ENCODE peak calls at places on chromosomes 16 and 17, in seven cellular contexts. H, K, Q, P, A, B and S are unnamed samples.

GRCh38 chr16:23249830-23250229 is 52.3 kb upstream of the SCNN1B start:
- DNase-seq in P (no peak), A (no peak), B (no peak), K (no peak), Q (no peak), H (no peak), S (no peak)

GRCh38 chr17:37570527-37571093 is 38.6 kb downstream of the SYNRG start:
- DNase-seq in K (peak; percentile 51), B (peak; percentile 43), A (no peak), H (no peak), P (peak; percentile 57), Q (peak; percentile 65), S (peak; percentile 9)

GRCh38 chr16:89289428-89290395 is 72.2 kb downstream of the ZNF778 start:
- DNase-seq in H (no peak), P (peak; percentile 75), K (peak; percentile 85), A (peak; percentile 11), B (peak; percentile 95), Q (peak; percentile 68), S (peak; percentile 82)

GRCh38 chr16:53434436-53435065 is at the start of gene RBL2:
- DNase-seq in K (peak; percentile 92), H (no peak), A (no peak), Q (peak; percentile 15), B (peak; percentile 89), P (peak; percentile 83), S (peak; percentile 73)

GRCh38 chr17:29176500-29177351 is 3.5 kb downstream of the MYO18A start:
- DNase-seq in H (no peak), Q (peak; percentile 21), A (no peak), B (peak; percentile 82), K (peak; percentile 82), P (peak; percentile 78), S (peak; percentile 43)

GRCh38 chr17:64786337-64786736 is 124.2 kb upstream of the SMURF2 start:
- DNase-seq in A (no peak), P (no peak), Q (no peak), H (no peak), K (no peak), B (peak; percentile 10), S (no peak)

GRCh38 chr17:3012926-3013581 is 50.4 kb downstream of the OR1D5 start:
- DNase-seq in A (peak; percentile 20), H (peak; percentile 16), B (peak; percentile 86), P (peak; percentile 82), K (peak; percentile 57), Q (peak; percentile 65), S (peak; percentile 53)

GRCh38 chr17:58996968-58997367 is 109.7 kb downstream of the TRIM37 start:
- DNase-seq in B (no peak), K (no peak), H (no peak), P (no peak), Q (no peak), A (no peak), S (no peak)

GRCh38 chr17:78335176-78335575 is 24.7 kb downstream of the SOCS3 start:
- DNase-seq in A (no peak), B (no peak), P (no peak), H (no peak), Q (no peak), K (no peak), S (no peak)

GRCh38 chr17:76997981-76998531 is 129.9 kb downstream of the MGAT5B start:
- DNase-seq in Q (no peak), P (peak; percentile 95), K (no peak), A (no peak), B (peak; percentile 81), H (peak; percentile 71), S (no peak)

GRCh38 chr16:80802902-80803301 is 1.5 kb downstream of the CDYL2 start:
- DNase-seq in Q (no peak), K (no peak), B (no peak), A (no peak), P (no peak), H (no peak), S (no peak)

GRCh38 chr16:89035698-89036570 is 57.7 kb upstream of the ACSF3 start:
- DNase-seq in P (no peak), Q (no peak), K (peak; percentile 25), A (no peak), H (no peak), B (no peak), S (no peak)

GRCh38 chr17:16104189-16104588 is 104.6 kb downstream of the TTC19 start:
- DNase-seq in K (no peak), Q (no peak), A (no peak), B (no peak), H (no peak), P (no peak), S (no peak)

DNA sequence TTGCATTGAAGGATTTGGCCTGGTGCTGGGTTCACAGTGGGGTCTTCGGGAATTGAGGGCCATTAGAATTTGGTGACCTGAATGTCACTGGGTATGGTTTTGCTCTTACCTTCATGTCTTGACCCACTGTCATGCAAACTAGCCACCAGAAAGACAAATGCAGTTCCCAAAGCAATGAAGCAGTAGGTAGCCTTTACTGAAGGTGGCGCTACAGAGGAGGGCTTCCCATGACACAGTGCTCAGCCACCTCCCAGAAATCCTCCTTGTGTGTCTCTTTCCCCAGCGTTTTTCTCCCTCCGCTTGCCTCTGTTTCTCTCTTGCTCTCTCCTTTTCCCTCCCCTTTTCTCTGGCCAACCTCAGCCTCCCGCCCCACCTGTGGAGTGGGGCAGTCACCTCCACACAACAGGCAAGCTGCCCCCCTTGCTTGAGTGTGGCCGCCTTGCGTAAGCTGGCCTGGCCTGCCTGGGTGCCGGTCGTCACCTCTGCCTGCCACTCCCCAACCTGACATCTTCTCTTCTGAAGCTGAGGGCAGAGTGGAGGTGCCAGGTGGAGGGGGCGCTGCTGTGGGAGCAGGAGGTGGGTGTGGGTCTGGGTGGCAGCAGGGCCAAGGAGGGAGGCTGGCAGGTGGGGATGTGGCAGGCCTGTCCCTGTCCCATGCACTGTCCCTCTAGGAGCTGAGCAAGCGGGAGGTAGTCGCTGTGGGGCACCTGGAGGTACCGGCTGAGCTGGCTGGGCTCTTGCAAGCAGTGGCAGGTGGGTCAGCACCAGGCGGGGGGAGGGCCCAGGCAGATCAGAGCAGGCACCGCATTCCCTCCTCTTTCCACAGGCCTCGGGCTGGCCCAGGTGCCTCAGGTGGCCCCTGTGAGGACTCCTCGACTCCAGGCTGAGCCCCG is 34.7 kb downstream of the MYO15A start:
- DNase-seq in P (peak; percentile 26), K (peak; percentile 62), Q (peak; percentile 30), B (peak; percentile 60), A (no peak), H (no peak), S (peak; percentile 24)
- TF ChIP-seq CTCF in P (peak; percentile 64), K (peak; percentile 15), Q (peak; percentile 47), B (peak; percentile 43), A (peak; percentile 23), H (peak; percentile 36), S (peak; percentile 46)

GRCh38 chr17:34081269-34081668 is 173.8 kb upstream of the CCL2 start:
- DNase-seq in H (no peak), Q (peak; percentile 12), P (peak; percentile 16), A (no peak), K (no peak), B (peak; percentile 22), S (no peak)
- TF ChIP-seq CTCF in H (peak; percentile 48), Q (peak; percentile 44), P (peak; percentile 74), A (peak; percentile 27), K (peak; percentile 22), B (peak; percentile 32), S (peak; percentile 53)

DNA sequence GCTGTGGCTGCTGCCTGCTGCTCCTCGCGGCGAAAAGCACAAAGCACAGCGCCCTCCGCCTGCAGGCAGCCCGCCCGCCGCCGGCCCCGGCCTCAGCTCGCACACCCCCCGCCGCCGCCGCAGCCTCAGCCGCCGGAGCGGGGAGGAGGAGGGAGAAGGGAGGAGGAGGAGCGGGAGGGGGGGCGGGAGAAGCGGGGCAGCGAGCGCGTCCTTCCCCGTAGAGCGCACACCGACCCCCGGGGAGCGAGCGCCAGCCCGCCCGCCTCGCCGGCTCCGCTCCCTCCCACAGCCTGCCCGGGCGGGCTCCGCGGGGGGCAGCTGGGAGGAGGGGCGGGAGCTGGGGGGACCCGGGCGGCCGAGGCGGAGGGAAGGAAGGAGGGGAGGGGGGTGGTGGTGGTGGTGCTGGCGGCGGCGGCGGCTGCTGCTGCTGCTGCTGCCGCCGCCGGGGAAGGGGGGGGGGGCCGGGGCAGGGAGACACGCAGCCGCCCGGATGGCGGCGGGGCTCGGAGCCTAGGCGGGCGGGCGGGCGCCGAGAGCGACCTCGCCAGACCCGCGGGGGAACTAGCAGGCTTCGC is at the start of gene UBTF:
- DNase-seq in P (peak; percentile 87), Q (no peak), K (peak; percentile 76), B (peak; percentile 72), A (no peak), H (no peak), S (peak; percentile 55)
- TF ChIP-seq CTCF in P (no peak), Q (no peak), K (no peak), B (peak; percentile 19), A (no peak), H (no peak), S (no peak)

GRCh38 chr17:55177159-55177913 is 87.4 kb upstream of the HLF start:
- DNase-seq in H (no peak), P (peak; percentile 59), B (no peak), A (no peak), Q (peak; percentile 63), K (no peak), S (no peak)
- TF ChIP-seq CTCF in H (no peak), P (peak; percentile 79), B (no peak), A (peak; percentile 5), Q (peak; percentile 21), K (no peak), S (no peak)

GRCh38 chr17:48162946-48163506 is 55.5 kb downstream of the SNX11 start:
- DNase-seq in K (no peak), P (no peak), H (no peak), B (peak; percentile 52), A (no peak), Q (no peak), S (no peak)

GRCh38 chr17:48161127-48161905 is 53.8 kb downstream of the SNX11 start:
- DNase-seq in K (no peak), H (no peak), Q (no peak), B (no peak), A (no peak), P (no peak), S (no peak)

GRCh38 chr17:48160177-48160967 is 52.8 kb downstream of the SNX11 start:
- DNase-seq in P (no peak), A (no peak), K (no peak), Q (no peak), H (no peak), B (no peak), S (no peak)

GRCh38 chr17:48162305-48162934 is 54.9 kb downstream of the SNX11 start:
- DNase-seq in A (no peak), K (no peak), B (no peak), H (no peak), Q (no peak), P (no peak), S (no peak)

DNA sequence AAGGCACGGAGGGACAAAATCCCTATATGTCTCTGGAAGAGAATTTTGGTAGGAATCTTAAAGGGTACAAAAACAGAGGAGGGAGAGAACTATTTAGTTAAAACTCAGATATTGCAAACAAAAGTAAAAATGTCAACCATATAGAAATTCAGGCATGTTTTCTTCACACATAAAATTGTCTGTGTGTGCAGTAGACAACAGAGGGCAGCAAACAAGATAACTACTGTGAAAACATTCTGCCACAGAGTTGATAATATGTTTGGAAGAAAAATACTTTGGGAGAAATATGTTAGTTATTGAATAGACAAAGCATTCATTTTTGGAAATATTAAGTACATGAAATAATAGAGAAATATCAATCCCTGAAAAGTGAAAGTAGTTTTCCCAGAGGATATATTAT is 56.2 kb downstream of the SNX11 start:
- DNase-seq in A (no peak), K (no peak), P (no peak), Q (no peak), H (no peak), B (no peak), S (no peak)
- TF ChIP-seq CTCF in A (no peak), K (no peak), P (peak; percentile 32), Q (no peak), H (peak; percentile 13), B (no peak), S (no peak)